ENCODE peak calls at places on chromosome 16, in four cellular contexts. One of them, this sample, is unnamed. For H3K27me3, the result is how much of the 10 kb centered on the place peaks cover.

GRCh38 chr16:9402293-9402865 is 310.9 kb downstream of the HAPSTR1 start:
- DNase-seq in stomach: no peak
- DNase-seq in GM23338: no peak
- DNase-seq in body of pancreas: no peak
- DNase-seq in this sample: no peak

GRCh38 chr16:81175325-81175891 is 63.1 kb upstream of the BCO1 start:
- DNase-seq in stomach: no peak
- DNase-seq in GM23338: no peak
- DNase-seq in body of pancreas: no peak
- DNase-seq in this sample: no peak

GRCh38 chr16:72094266-72094610 is 591 bp downstream of the DHX38 start:
- DNase-seq in stomach: no peak
- DNase-seq in GM23338: peak
- DNase-seq in body of pancreas: no peak
- DNase-seq in this sample: no peak

GRCh38 chr16:88828711-88829110 is 17.0 kb upstream of the APRT start:
- DNase-seq in stomach: no peak
- DNase-seq in GM23338: no peak
- DNase-seq in body of pancreas: no peak
- DNase-seq in this sample: no peak

GRCh38 chr16:138049-138417 is 440 bp downstream of the NPRL3 start:
- DNase-seq in stomach: no peak
- DNase-seq in GM23338: peak
- DNase-seq in body of pancreas: peak
- DNase-seq in this sample: no peak

GRCh38 chr16:3651461-3652372 is 2.8 kb upstream of the DNASE1 start:
- DNase-seq in stomach: peak
- DNase-seq in GM23338: no peak
- DNase-seq in body of pancreas: no peak
- DNase-seq in this sample: no peak

GRCh38 chr16:53891409-53892139 is 187.6 kb downstream of the FTO start:
- DNase-seq in stomach: no peak
- DNase-seq in GM23338: no peak
- DNase-seq in body of pancreas: no peak
- DNase-seq in this sample: no peak

GRCh38 chr16:19898924-19899604 is 14.4 kb upstream of the GPRC5B start:
- DNase-seq in stomach: peak
- DNase-seq in GM23338: peak
- DNase-seq in body of pancreas: peak
- DNase-seq in this sample: no peak

GRCh38 chr16:25012525-25012991 is 2.6 kb downstream of the ARHGAP17 start:
- DNase-seq in stomach: no peak
- DNase-seq in GM23338: no peak
- DNase-seq in body of pancreas: no peak
- DNase-seq in this sample: no peak

GRCh38 chr16:1993731-1994131 is 4.0 kb downstream of the SYNGR3 start:
- DNase-seq in stomach: no peak
- DNase-seq in GM23338: no peak
- DNase-seq in body of pancreas: no peak
- DNase-seq in this sample: no peak

GRCh38 chr16:22270525-22270924 is 26.7 kb upstream of the POLR3E start:
- DNase-seq in stomach: no peak
- DNase-seq in GM23338: no peak
- DNase-seq in body of pancreas: no peak
- DNase-seq in this sample: no peak

GRCh38 chr16:75319513-75320401 is 68.3 kb upstream of the BCAR1 start:
- DNase-seq in stomach: no peak
- DNase-seq in GM23338: no peak
- DNase-seq in body of pancreas: no peak
- DNase-seq in this sample: no peak

GRCh38 chr16:1026784-1027415 is 45.3 kb downstream of the SOX8 start:
- DNase-seq in stomach: no peak
- DNase-seq in GM23338: no peak
- DNase-seq in body of pancreas: no peak
- DNase-seq in this sample: no peak

GRCh38 chr16:49129935-49130334 is 151.7 kb downstream of the CBLN1 start:
- DNase-seq in stomach: no peak
- DNase-seq in GM23338: no peak
- DNase-seq in body of pancreas: no peak
- DNase-seq in this sample: no peak

GRCh38 chr16:31542763-31543162 is 15.1 kb downstream of the AHSP start:
- DNase-seq in stomach: no peak
- DNase-seq in GM23338: no peak
- DNase-seq in body of pancreas: no peak
- DNase-seq in this sample: no peak

GRCh38 chr16:73126453-73126853 is 78.5 kb upstream of the ZFHX3 start:
- DNase-seq in stomach: no peak
- DNase-seq in GM23338: no peak
- DNase-seq in body of pancreas: peak
- DNase-seq in this sample: peak

GRCh38 chr16:49698416-49698815 is 157.5 kb downstream of the ZNF423 start:
- DNase-seq in stomach: no peak
- DNase-seq in GM23338: peak
- DNase-seq in body of pancreas: no peak
- DNase-seq in this sample: peak

GRCh38 chr16:88861359-88861758 is 4.4 kb downstream of the TRAPPC2L start:
- DNase-seq in stomach: no peak
- DNase-seq in GM23338: no peak
- DNase-seq in body of pancreas: no peak
- DNase-seq in this sample: no peak

GRCh38 chr16:49532243-49532870 is 158.8 kb downstream of the C16orf78 start:
- DNase-seq in stomach: no peak
- DNase-seq in GM23338: no peak
- DNase-seq in body of pancreas: no peak
- DNase-seq in this sample: no peak

GRCh38 chr16:88335150-88335685 is 47.5 kb upstream of the ZNF469 start:
- DNase-seq in stomach: no peak
- DNase-seq in GM23338: no peak
- DNase-seq in body of pancreas: no peak
- DNase-seq in this sample: no peak

GRCh38 chr16:80526418-80527061 is 14.3 kb upstream of the DYNLRB2 start:
- DNase-seq in stomach: peak
- DNase-seq in GM23338: peak
- DNase-seq in body of pancreas: peak
- DNase-seq in this sample: no peak

GRCh38 chr16:13223666-13224065 is 322.3 kb downstream of the SHISA9 start:
- DNase-seq in stomach: no peak
- DNase-seq in GM23338: no peak
- DNase-seq in body of pancreas: no peak
- DNase-seq in this sample: no peak

GRCh38 chr16:28309811-28310311 is 17.5 kb downstream of the SBK1 start:
- DNase-seq in stomach: no peak
- DNase-seq in GM23338: no peak
- DNase-seq in body of pancreas: no peak
- DNase-seq in this sample: peak

GRCh38 chr16:1261131-1261917 is 5.5 kb downstream of the TPSD1 start:
- DNase-seq in stomach: no peak
- DNase-seq in GM23338: peak
- DNase-seq in body of pancreas: no peak
- DNase-seq in this sample: no peak

GRCh38 chr16:49287572-49287971 is 5.9 kb upstream of the CBLN1 start:
- DNase-seq in stomach: no peak
- DNase-seq in GM23338: peak
- DNase-seq in body of pancreas: no peak
- DNase-seq in this sample: no peak

GRCh38 chr16:30619207-30619606 is 9.0 kb upstream of the ZNF689 start:
- DNase-seq in stomach: no peak
- DNase-seq in GM23338: no peak
- DNase-seq in body of pancreas: no peak
- DNase-seq in this sample: no peak

GRCh38 chr16:70804729-70805169 is 3.8 kb upstream of the VAC14 start:
- DNase-seq in stomach: no peak
- DNase-seq in GM23338: no peak
- DNase-seq in body of pancreas: no peak
- DNase-seq in this sample: no peak
- H3K27me3 ChIP-seq in stomach: under half
- H3K27me3 ChIP-seq in GM23338: under half
- H3K27me3 ChIP-seq in body of pancreas: under half
- H3K27me3 ChIP-seq in this sample: under half

DNA sequence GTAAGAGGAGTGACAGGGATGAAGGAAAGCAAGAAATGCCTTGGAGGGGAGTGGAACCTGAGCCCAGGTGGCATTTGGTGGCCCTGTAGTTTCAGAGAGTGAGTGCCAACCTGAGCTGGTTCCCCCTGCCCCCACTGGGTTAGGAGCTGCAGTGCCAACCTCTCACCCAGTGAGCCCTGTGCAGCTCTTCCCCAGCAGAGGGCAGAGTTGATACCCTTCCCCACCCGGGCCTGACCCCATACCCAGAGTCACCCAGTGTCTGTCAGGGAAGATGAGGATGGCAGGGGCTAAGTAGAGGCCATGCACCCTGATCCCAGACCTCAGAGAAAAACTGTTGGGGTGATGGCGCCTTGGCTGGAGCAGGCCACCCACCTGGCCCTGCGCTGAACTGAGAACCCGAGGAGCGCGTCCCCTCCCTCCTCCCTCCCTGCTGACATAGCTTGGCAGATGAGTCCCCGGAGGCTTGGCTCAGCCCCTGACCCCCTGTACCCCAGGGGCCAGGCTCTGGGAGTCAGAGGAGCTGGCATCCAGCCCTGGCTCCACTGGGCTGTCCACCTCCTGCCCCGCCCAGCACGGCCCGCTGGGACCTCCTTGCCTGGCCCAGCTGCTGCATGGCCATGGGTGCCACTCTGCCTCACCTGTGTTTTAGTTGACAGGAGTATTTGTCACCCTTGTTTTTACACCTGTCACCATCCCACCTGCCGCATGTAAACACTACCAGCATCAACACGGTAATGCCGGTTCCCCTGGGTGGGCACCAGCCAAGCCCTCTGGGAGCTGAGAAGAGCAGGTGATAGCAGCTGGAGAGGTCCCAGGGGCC is 113.9 kb downstream of the AMFR start:
- DNase-seq in stomach: no peak
- DNase-seq in GM23338: peak
- DNase-seq in body of pancreas: no peak
- DNase-seq in this sample: no peak
- TF ChIP-seq CTCF in stomach: no peak
- TF ChIP-seq CTCF in GM23338: peak
- TF ChIP-seq CTCF in body of pancreas: no peak
- TF ChIP-seq CTCF in this sample: peak

DNA sequence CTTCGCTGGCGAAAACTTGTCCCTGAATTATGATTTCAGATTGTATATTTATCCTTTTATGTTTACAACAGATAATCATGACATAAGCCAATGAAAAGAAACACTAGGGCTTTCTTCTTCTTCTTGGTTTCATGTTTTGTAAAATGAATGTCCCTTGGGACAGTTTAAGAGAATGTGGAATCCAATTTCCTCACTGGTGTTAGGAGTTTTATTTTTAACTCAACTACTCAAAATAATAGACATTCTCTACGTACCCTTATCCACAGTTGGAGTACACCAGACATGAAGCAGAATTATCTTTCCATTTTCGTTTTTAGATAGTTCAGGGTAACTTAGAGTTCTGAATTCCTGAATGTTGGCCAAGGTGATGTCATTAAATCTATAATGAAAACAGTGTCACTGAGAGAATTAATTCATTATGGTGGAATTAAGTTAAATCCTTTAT is 43.3 kb downstream of the IRX6 start:
- DNase-seq in stomach: no peak
- DNase-seq in GM23338: no peak
- DNase-seq in body of pancreas: no peak
- DNase-seq in this sample: no peak
- H3K27me3 ChIP-seq in stomach: under half
- H3K27me3 ChIP-seq in GM23338: under half
- H3K27me3 ChIP-seq in body of pancreas: under half
- H3K27me3 ChIP-seq in this sample: under half

GRCh38 chr16:85897384-85897783 is 1.6 kb upstream of the IRF8 start:
- DNase-seq in stomach: no peak
- DNase-seq in GM23338: no peak
- DNase-seq in body of pancreas: no peak
- DNase-seq in this sample: no peak
- TF ChIP-seq CTCF in stomach: no peak
- TF ChIP-seq CTCF in GM23338: no peak
- TF ChIP-seq CTCF in body of pancreas: no peak
- TF ChIP-seq CTCF in this sample: no peak

GRCh38 chr16:66428682-66429251 is 1.7 kb downstream of the BEAN1 start:
- DNase-seq in stomach: no peak
- DNase-seq in GM23338: peak
- DNase-seq in body of pancreas: no peak
- DNase-seq in this sample: no peak

GRCh38 chr16:66427871-66428681 is 981 bp downstream of the BEAN1 start:
- DNase-seq in stomach: no peak
- DNase-seq in GM23338: peak
- DNase-seq in body of pancreas: no peak
- DNase-seq in this sample: no peak

GRCh38 chr16:66427451-66427860 is 361 bp downstream of the BEAN1 start:
- DNase-seq in stomach: no peak
- DNase-seq in GM23338: peak
- DNase-seq in body of pancreas: no peak
- DNase-seq in this sample: no peak

GRCh38 chr16:66430214-66430613 is 3.1 kb downstream of the BEAN1 start:
- DNase-seq in stomach: no peak
- DNase-seq in GM23338: no peak
- DNase-seq in body of pancreas: no peak
- DNase-seq in this sample: no peak

DNA sequence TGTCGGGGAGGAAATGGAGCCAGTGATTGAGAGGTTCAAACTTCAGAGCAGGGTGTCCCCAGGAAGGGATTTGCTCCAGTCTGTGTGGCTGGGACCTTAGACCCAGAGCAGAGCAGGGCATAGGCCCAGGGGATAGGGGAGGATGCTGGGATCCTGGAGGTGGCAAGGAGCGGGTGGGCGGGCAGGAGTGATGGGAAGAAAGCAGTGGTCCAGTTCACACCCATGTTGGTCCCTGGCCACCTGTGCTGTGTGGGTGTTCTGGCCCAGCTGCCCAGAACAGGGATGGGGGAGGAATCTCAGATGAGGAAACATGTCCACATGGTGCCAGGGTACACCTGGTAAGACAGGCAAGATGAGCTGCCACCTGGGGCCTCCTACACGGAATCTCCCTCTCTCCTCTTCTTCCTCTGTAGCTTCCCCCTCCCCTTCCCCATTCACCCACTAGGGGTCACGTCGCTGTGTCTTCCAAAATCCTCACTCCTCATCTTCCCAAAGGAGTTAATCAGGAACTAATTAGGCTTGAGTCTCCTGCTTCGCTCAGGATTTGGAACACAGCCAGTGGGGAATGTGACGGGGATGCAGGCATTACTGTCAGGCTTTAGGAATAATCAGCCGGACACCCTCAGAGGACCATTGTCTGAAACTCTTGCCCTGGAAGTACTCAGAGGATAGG is 2.3 kb downstream of the BEAN1 start:
- DNase-seq in stomach: no peak
- DNase-seq in GM23338: peak
- DNase-seq in body of pancreas: no peak
- DNase-seq in this sample: no peak
- H3K27me3 ChIP-seq in stomach: under half
- H3K27me3 ChIP-seq in GM23338: half or more
- H3K27me3 ChIP-seq in body of pancreas: under half
- H3K27me3 ChIP-seq in this sample: under half

This sample was measured in left ventricle myocardium inferior.